ENCODE peak calls at places on chromosomes 4 and X, in seven cellular contexts. S, T, O, Z, B, M and X are unnamed samples.

GRCh38 chr4:128229458-128229805 is 58.2 kb downstream of the PGRMC2 start:
- DNase-seq in S (no peak), T (no peak), O (no peak), Z (no peak), B (no peak), M (no peak), X (no peak)

GRCh38 chr4:123667496-123667895 is 270.9 kb downstream of the SPRY1 start:
- DNase-seq in S (no peak), T (no peak), O (no peak), Z (peak), B (peak), M (no peak), X (no peak)

GRCh38 chr4:133869486-133869885 is 332.1 kb downstream of the PABPC4L start:
- DNase-seq in S (no peak), T (no peak), O (no peak), Z (no peak), B (no peak), M (no peak), X (no peak)

GRCh38 chr4:83917572-83917971 is 381.7 kb downstream of the GPAT3 start:
- DNase-seq in S (no peak), T (no peak), O (no peak), Z (no peak), B (no peak), M (no peak), X (no peak)

GRCh38 chr4:130486186-130486585 is 1390.2 kb downstream of the C4orf33 start:
- DNase-seq in S (no peak), T (no peak), O (no peak), Z (peak), B (no peak), M (no peak), X (no peak)

GRCh38 chr4:15906024-15906443 is 32.5 kb downstream of the FGFBP1 start:
- DNase-seq in S (peak), T (no peak), O (no peak), Z (no peak), B (no peak), M (peak), X (no peak)

GRCh38 chrX:55488268-55488558 is 1.4 kb downstream of the USP51 start:
- DNase-seq in S (peak), T (no peak), O (no peak), Z (no peak), B (no peak), M (no peak), X (no peak)

GRCh38 chr4:80767944-80768343 is 262.6 kb upstream of the BMP3 start:
- DNase-seq in S (no peak), T (no peak), O (no peak), Z (peak), B (no peak), M (no peak), X (no peak)

GRCh38 chr4:153655928-153656327 is 28.2 kb upstream of the TLR2 start:
- DNase-seq in S (no peak), T (peak), O (no peak), Z (no peak), B (peak), M (no peak), X (no peak)

GRCh38 chr4:184784628-184785257 is 41.0 kb downstream of the ACSL1 start:
- DNase-seq in S (no peak), T (no peak), O (no peak), Z (no peak), B (peak), M (no peak), X (no peak)

GRCh38 chr4:112840061-112840460 is 203.1 kb downstream of the LARP7 start:
- DNase-seq in S (no peak), T (no peak), O (no peak), Z (peak), B (peak), M (no peak), X (no peak)

GRCh38 chr4:145216532-145216931 is 36.1 kb upstream of the OTUD4 start:
- DNase-seq in S (no peak), T (no peak), O (no peak), Z (peak), B (peak), M (peak), X (no peak)

GRCh38 chr4:122710434-122711308 is 21.8 kb upstream of the BBS12 start:
- DNase-seq in S (peak), T (no peak), O (no peak), Z (no peak), B (no peak), M (no peak), X (no peak)

GRCh38 chr4:94791701-94792100 is 33.9 kb downstream of the BMPR1B start:
- DNase-seq in S (no peak), T (no peak), O (no peak), Z (no peak), B (no peak), M (no peak), X (no peak)

GRCh38 chrX:30577362-30577961 is at the start of gene TASL:
- DNase-seq in S (peak), T (no peak), O (no peak), Z (no peak), B (no peak), M (no peak), X (peak)

GRCh38 chr4:56910172-56910967 is 2.7 kb downstream of the REST start:
- DNase-seq in S (peak), T (no peak), O (no peak), Z (no peak), B (peak), M (no peak), X (no peak)

GRCh38 chr4:67736262-67736661 is 17.9 kb downstream of the GNRHR start:
- DNase-seq in S (no peak), T (no peak), O (no peak), Z (no peak), B (no peak), M (no peak), X (no peak)

GRCh38 chr4:132417220-132417619 is 731.9 kb upstream of the PCDH10 start:
- DNase-seq in S (no peak), T (no peak), O (no peak), Z (no peak), B (no peak), M (peak), X (no peak)

GRCh38 chr4:186778134-186778533 is 54.5 kb upstream of the FAT1 start:
- DNase-seq in S (no peak), T (no peak), O (no peak), Z (no peak), B (no peak), M (no peak), X (no peak)

GRCh38 chr4:95181446-95182306 is 367.1 kb downstream of the UNC5C start:
- DNase-seq in S (peak), T (no peak), O (no peak), Z (no peak), B (peak), M (no peak), X (no peak)

GRCh38 chr4:12545845-12546244 is 938.3 kb downstream of the RAB28 start:
- DNase-seq in S (no peak), T (no peak), O (no peak), Z (no peak), B (no peak), M (no peak), X (no peak)

GRCh38 chrX:47199286-47199685 is 5.7 kb downstream of the UBA1 start:
- DNase-seq in S (no peak), T (no peak), O (no peak), Z (no peak), B (no peak), M (no peak), X (no peak)

GRCh38 chr4:93828332-93828829 is at the start of gene ATOH1:
- DNase-seq in S (no peak), T (no peak), O (peak), Z (no peak), B (no peak), M (peak), X (peak)

GRCh38 chr4:150297861-150298474 is 219.7 kb downstream of the DCLK2 start:
- DNase-seq in S (peak), T (no peak), O (no peak), Z (peak), B (peak), M (peak), X (peak)

GRCh38 chr4:181909368-181909767 is 333.8 kb upstream of the TENM3 start:
- DNase-seq in S (no peak), T (no peak), O (no peak), Z (no peak), B (peak), M (no peak), X (no peak)

GRCh38 chr4:47287735-47288134 is 175.8 kb downstream of the COMMD8 start:
- DNase-seq in S (no peak), T (no peak), O (no peak), Z (peak), B (peak), M (no peak), X (peak)

GRCh38 chrX:84363674-84364073 is 138.6 kb downstream of the HDX start:
- DNase-seq in S (no peak), T (no peak), O (no peak), Z (no peak), B (peak), M (no peak), X (no peak)

GRCh38 chr4:170623899-170624298 is 534.1 kb upstream of the AADAT start:
- DNase-seq in S (no peak), T (no peak), O (no peak), Z (no peak), B (no peak), M (no peak), X (no peak)
- TF ChIP-seq CTCF in S (no peak), T (no peak), O (no peak), Z (no peak), B (no peak), M (no peak), X (no peak)

GRCh38 chrX:106220177-106220576 is 52.1 kb downstream of the PWWP3B start:
- DNase-seq in S (no peak), T (no peak), O (no peak), Z (no peak), B (no peak), M (no peak), X (no peak)
- TF ChIP-seq CTCF in S (no peak), T (no peak), O (no peak), Z (no peak), B (no peak), M (no peak), X (peak)

GRCh38 chr4:7037425-7037824 is 5.7 kb upstream of the TADA2B start:
- DNase-seq in S (peak), T (no peak), O (no peak), Z (no peak), B (no peak), M (no peak), X (no peak)
- TF ChIP-seq CTCF in S (no peak), T (no peak), O (no peak), Z (peak), B (no peak), M (no peak), X (no peak)

GRCh38 chr4:147516133-147516532 is 35.2 kb downstream of the EDNRA start:
- DNase-seq in S (no peak), T (no peak), O (no peak), Z (no peak), B (no peak), M (no peak), X (no peak)

GRCh38 chr4:147515220-147515936 is 34.5 kb downstream of the EDNRA start:
- DNase-seq in S (no peak), T (no peak), O (no peak), Z (no peak), B (no peak), M (no peak), X (no peak)

GRCh38 chr4:147518846-147519767 is 38.2 kb downstream of the EDNRA start:
- DNase-seq in S (peak), T (no peak), O (no peak), Z (peak), B (peak), M (peak), X (peak)

GRCh38 chr4:147513952-147514351 is 33.1 kb downstream of the EDNRA start:
- DNase-seq in S (no peak), T (no peak), O (no peak), Z (no peak), B (no peak), M (no peak), X (no peak)

GRCh38 chr4:147518086-147518485 is 37.2 kb downstream of the EDNRA start:
- DNase-seq in S (no peak), T (no peak), O (no peak), Z (peak), B (peak), M (no peak), X (no peak)
- TF ChIP-seq CTCF in S (no peak), T (no peak), O (no peak), Z (no peak), B (no peak), M (no peak), X (no peak)

DNA sequence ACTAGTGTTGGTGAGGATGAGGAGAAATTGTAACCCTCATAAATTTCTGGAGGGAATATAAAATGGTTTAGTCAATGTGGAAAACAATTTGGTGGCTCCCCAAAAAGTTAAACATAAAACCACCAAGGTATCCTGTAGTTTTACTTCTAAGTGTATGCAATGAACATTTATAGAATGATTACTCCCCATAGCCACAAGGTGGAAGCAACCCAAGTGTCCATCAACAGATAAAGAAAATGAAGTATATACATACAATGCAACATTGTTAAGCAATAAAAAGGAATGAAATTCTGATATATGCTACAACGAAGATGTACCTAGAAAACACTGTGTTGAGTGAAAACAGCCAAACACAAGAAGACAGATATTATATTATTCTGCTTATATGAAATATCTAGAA is 569.1 kb upstream of the GRID2 start:
- DNase-seq in S (no peak), T (no peak), O (no peak), Z (no peak), B (no peak), M (no peak), X (no peak)
- TF ChIP-seq CTCF in S (no peak), T (no peak), O (no peak), Z (no peak), B (no peak), M (peak), X (no peak)